ENCODE peak calls at places on chromosomes 7 and 10, in five cellular contexts. T is mucosa of descending colon, X is nephron progenitor cell, C is AG08396, R is cardiac fibroblast. N is an unnamed sample.

GRCh38 chr7:26485421-26486019 is 193.9 kb downstream of the SNX10 start:
- DNase-seq in R (no peak), C (no peak), T (no peak), X (no peak), N (no peak)

GRCh38 chr10:31090894-31091607 is 59.4 kb upstream of the ZNF438 start:
- DNase-seq in X (no peak), R (no peak), C (no peak), T (no peak), N (no peak)

GRCh38 chr7:192035-192649 is at the start of gene FAM20C:
- DNase-seq in X (peak), C (peak), R (peak), T (peak), N (peak)

GRCh38 chr10:131049051-131049450 is 262.5 kb downstream of the TCERG1L start:
- DNase-seq in C (no peak), X (no peak), T (no peak), R (no peak), N (no peak)

GRCh38 chr7:2106920-2107319 is 125.8 kb downstream of the MAD1L1 start:
- DNase-seq in C (peak), T (no peak), X (no peak), R (no peak), N (no peak)

GRCh38 chr7:71372991-71373390 is 241.0 kb downstream of the GALNT17 start:
- DNase-seq in T (no peak), C (no peak), X (no peak), R (no peak), N (no peak)

GRCh38 chr10:77405771-77406241 is 231.8 kb downstream of the KCNMA1 start:
- DNase-seq in R (peak), C (peak), T (peak), X (peak), N (no peak)

GRCh38 chr7:4102231-4102841 is 579.8 kb upstream of the FOXK1 start:
- DNase-seq in T (no peak), R (no peak), C (no peak), X (no peak), N (no peak)

GRCh38 chr7:128389085-128389814 is 20.5 kb downstream of the IMPDH1 start:
- DNase-seq in T (no peak), C (no peak), R (no peak), X (peak), N (no peak)

GRCh38 chr10:10830316-10831061 is 187.2 kb upstream of the CELF2 start:
- DNase-seq in C (peak), X (no peak), T (no peak), R (peak), N (no peak)

GRCh38 chr7:50349399-50349798 is 44.9 kb downstream of the IKZF1 start:
- DNase-seq in X (no peak), R (no peak), C (no peak), T (no peak), N (no peak)

GRCh38 chr7:68148440-68148839 is 1151.8 kb downstream of the TYW1 start:
- DNase-seq in T (no peak), R (no peak), X (no peak), C (no peak), N (no peak)

GRCh38 chr10:75043256-75044121 is 68.0 kb upstream of the SAMD8 start:
- DNase-seq in X (no peak), T (peak), R (no peak), C (no peak), N (no peak)

GRCh38 chr10:4763960-4764428 is 62.0 kb upstream of the AKR1E2 start:
- DNase-seq in C (peak), T (no peak), X (no peak), R (peak), N (no peak)

GRCh38 chr10:77565590-77566023 is 72.0 kb downstream of the KCNMA1 start:
- DNase-seq in X (no peak), C (no peak), R (no peak), T (no peak), N (no peak)

GRCh38 chr7:142806021-142806353 is 35.2 kb downstream of the PRSS2 start:
- DNase-seq in R (no peak), X (no peak), C (no peak), T (no peak), N (no peak)

GRCh38 chr7:46432666-46433065 is 511.6 kb upstream of the IGFBP3 start:
- DNase-seq in R (peak), C (no peak), X (no peak), T (no peak), N (no peak)

GRCh38 chr10:126904807-126905686 is at the start of gene DOCK1:
- DNase-seq in T (peak), R (peak), C (peak), X (peak), N (peak)

GRCh38 chr7:93601363-93601762 is 26.8 kb upstream of the CALCR start:
- DNase-seq in R (peak), C (no peak), T (no peak), X (no peak), N (no peak)

GRCh38 chr10:118590334-118590733 is 5.1 kb downstream of the PRLHR start:
- DNase-seq in T (peak), X (no peak), C (peak), R (peak), N (no peak)

GRCh38 chr7:124322561-124322960 is 289.7 kb upstream of the TMEM229A start:
- DNase-seq in T (no peak), C (peak), R (no peak), X (no peak), N (no peak)

GRCh38 chr7:92489634-92490033 is 11.9 kb upstream of the ERVW-1 start:
- DNase-seq in R (peak), C (no peak), X (no peak), T (no peak), N (no peak)

GRCh38 chr7:131108212-131108980 is 219.3 kb upstream of the MKLN1 start:
- DNase-seq in R (peak), X (peak), T (peak), C (no peak), N (peak)

GRCh38 chr10:9792181-9792580 is 1225.5 kb upstream of the CELF2 start:
- DNase-seq in R (peak), T (no peak), X (no peak), C (no peak), N (no peak)

GRCh38 chr10:48480397-48481374 is 124.2 kb downstream of the ARHGAP22 start:
- DNase-seq in T (no peak), R (no peak), C (no peak), X (no peak), N (no peak)

GRCh38 chr10:774223-774622 is 84.8 kb upstream of the DIP2C start:
- DNase-seq in C (no peak), R (no peak), X (no peak), T (no peak), N (no peak)

GRCh38 chr10:88073676-88074075 is 210.3 kb downstream of the PTEN start:
- DNase-seq in C (no peak), T (no peak), X (no peak), R (no peak), N (no peak)

GRCh38 chr10:15585303-15585715 is 134.4 kb downstream of the ITGA8 start:
- DNase-seq in T (peak), C (peak), X (peak), R (peak), N (peak)

GRCh38 chr10:12435348-12435747 is 86.0 kb downstream of the CAMK1D start:
- DNase-seq in C (no peak), X (no peak), R (no peak), T (no peak), N (no peak)

GRCh38 chr10:84540022-84540616 is 211.7 kb downstream of the CCSER2 start:
- DNase-seq in X (no peak), T (no peak), C (peak), R (peak), N (no peak)

GRCh38 chr7:21550821-21551531 is 8.1 kb downstream of the DNAH11 start:
- DNase-seq in X (no peak), C (no peak), R (peak), T (no peak), N (peak)

GRCh38 chr10:12394236-12395033 is 45.1 kb downstream of the CAMK1D start:
- DNase-seq in T (no peak), C (peak), R (no peak), X (no peak), N (no peak)

GRCh38 chr7:127393370-127394058 is 1.0 kb upstream of the ZNF800 start:
- DNase-seq in R (no peak), T (peak), X (peak), C (no peak), N (no peak)

GRCh38 chr7:131034166-131034881 is 293.4 kb upstream of the MKLN1 start:
- DNase-seq in C (no peak), T (no peak), R (peak), X (no peak), N (no peak)